ENCODE peak calls at places on chromosomes 13 and 19, in seven cellular contexts. A is H1, Z is tibial nerve, X is body of pancreas, N is ovary, H is H54, E is A549. M is an unnamed sample.

GRCh38 chr13:31703780-31704179 is 35.5 kb upstream of the RXFP2 start:
- DNase-seq in X (no peak), H (no peak), N (no peak), Z (no peak), A (no peak), E (no peak), M (no peak)

GRCh38 chr13:51797664-51798488 is 6.1 kb downstream of the DHRS12 start:
- DNase-seq in X (peak; percentile 90), H (no peak), N (no peak), E (peak; percentile 67), Z (no peak), A (no peak), M (peak; percentile 62)

GRCh38 chr13:84417426-84417825 is 535.2 kb upstream of the SLITRK1 start:
- DNase-seq in E (no peak), H (no peak), X (no peak), Z (no peak), N (no peak), A (no peak), M (no peak)

GRCh38 chr13:114282143-114282685 is 813 bp downstream of the UPF3A start:
- DNase-seq in A (no peak), N (peak; percentile 61), H (peak; percentile 71), X (peak; percentile 43), Z (no peak), E (peak; percentile 71), M (peak; percentile 83)

GRCh38 chr13:37414667-37415066 is 183.9 kb downstream of the POSTN start:
- DNase-seq in N (no peak), A (no peak), X (no peak), H (no peak), E (no peak), Z (no peak), M (no peak)

GRCh38 chr13:52845334-52845761 is 3.1 kb downstream of the PCDH8 start:
- DNase-seq in X (no peak), A (no peak), H (no peak), Z (no peak), N (no peak), E (no peak), M (no peak)

GRCh38 chr13:99103536-99103935 is 97.1 kb upstream of the UBAC2 start:
- DNase-seq in N (no peak), E (no peak), X (no peak), A (no peak), Z (no peak), H (no peak), M (no peak)

GRCh38 chr13:106529415-106530208 is 5.8 kb downstream of the EFNB2 start:
- DNase-seq in X (no peak), A (no peak), H (no peak), Z (no peak), E (no peak), N (no peak), M (no peak)

GRCh38 chr13:31000889-31001288 is 68.4 kb downstream of the TEX26 start:
- DNase-seq in E (no peak), H (no peak), Z (no peak), N (no peak), X (no peak), A (no peak), M (no peak)

GRCh38 chr13:60663788-60664187 is 266.8 kb downstream of the TDRD3 start:
- DNase-seq in N (no peak), E (no peak), A (no peak), H (no peak), Z (no peak), X (no peak), M (no peak)

GRCh38 chr13:28322256-28322895 is 172.6 kb downstream of the FLT1 start:
- DNase-seq in X (no peak), A (no peak), H (no peak), E (no peak), Z (no peak), N (no peak), M (no peak)

GRCh38 chr19:355134-355533 is 10.5 kb upstream of the MIER2 start:
- DNase-seq in Z (no peak), H (peak; percentile 95), E (no peak), N (no peak), A (no peak), X (no peak), M (no peak)

GRCh38 chr13:83117046-83117445 is 765.2 kb downstream of the SLITRK1 start:
- DNase-seq in N (no peak), Z (no peak), H (no peak), A (no peak), E (no peak), X (no peak), M (no peak)

GRCh38 chr13:23668557-23668956 is 98.3 kb downstream of the TNFRSF19 start:
- DNase-seq in Z (no peak), N (no peak), H (no peak), E (no peak), X (no peak), A (no peak), M (no peak)
- TF ChIP-seq POLR2A in Z (no peak), N (no peak), H (no peak), E (no peak), X (no peak), A (no peak), M (no peak)

DNA sequence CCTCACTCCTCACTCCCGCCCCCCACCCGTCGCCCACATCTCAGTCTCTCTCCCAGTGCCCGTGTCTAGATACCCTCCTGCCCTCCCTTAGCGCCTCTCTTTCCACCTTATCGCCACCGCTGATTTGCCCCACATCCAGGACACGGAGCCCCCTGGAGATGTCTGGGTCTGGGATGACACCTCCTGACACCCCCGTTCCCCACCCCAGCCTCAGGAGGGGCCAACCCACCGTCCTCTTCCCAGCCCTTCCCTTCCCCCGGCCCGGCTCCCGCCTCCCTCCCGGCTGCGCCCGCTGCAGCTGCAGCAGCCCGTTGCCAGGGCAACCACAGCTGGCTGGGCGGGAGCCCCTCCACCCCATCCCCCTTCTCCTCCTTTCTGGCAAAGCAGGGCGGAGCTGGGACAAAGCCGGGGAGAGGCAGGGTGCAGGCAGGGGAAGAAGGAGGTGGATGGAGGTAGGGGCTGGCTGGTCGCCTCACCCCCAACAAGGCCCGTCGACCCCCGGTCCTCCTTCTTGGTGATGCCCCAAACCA is 13.5 kb downstream of the DPF1 start:
- DNase-seq in H (no peak), Z (peak; percentile 19), X (no peak), E (no peak), N (peak; percentile 89), A (no peak), M (peak; percentile 77)
- TF ChIP-seq POLR2A in H (no peak), Z (no peak), X (no peak), E (no peak), N (no peak), A (no peak), M (no peak)

GRCh38 chr13:19767966-19768365 is 14.8 kb downstream of the PSPC1 start:
- DNase-seq in E (no peak), N (no peak), X (no peak), Z (no peak), H (no peak), A (no peak), M (no peak)

GRCh38 chr13:19766637-19767036 is 16.1 kb downstream of the PSPC1 start:
- DNase-seq in A (no peak), H (no peak), X (no peak), N (no peak), E (no peak), Z (no peak), M (no peak)

GRCh38 chr13:19764237-19764636 is 18.5 kb downstream of the PSPC1 start:
- DNase-seq in X (no peak), Z (no peak), N (no peak), A (no peak), E (no peak), H (no peak), M (no peak)

GRCh38 chr13:19772306-19772705 is 10.4 kb downstream of the PSPC1 start:
- DNase-seq in Z (no peak), H (no peak), N (no peak), A (no peak), X (no peak), E (no peak), M (no peak)

DNA sequence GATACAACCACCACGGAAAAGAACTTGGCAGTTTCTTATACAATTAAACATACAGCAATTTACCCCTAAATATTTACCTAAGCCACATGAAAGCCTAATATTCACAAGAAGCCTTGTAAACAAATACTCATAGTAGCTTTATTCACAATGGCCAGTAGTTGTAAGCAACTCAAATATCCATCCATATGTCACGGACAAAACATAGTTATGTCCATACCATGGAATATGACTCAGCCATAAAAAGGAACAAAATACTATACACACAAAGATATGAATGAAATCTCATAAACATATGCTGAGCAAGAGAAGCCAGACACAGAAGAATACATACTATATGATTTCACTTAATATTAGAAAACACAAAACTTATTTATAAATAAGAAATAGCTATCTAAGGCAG is 12.9 kb downstream of the PSPC1 start:
- DNase-seq in A (no peak), N (no peak), X (no peak), E (no peak), Z (no peak), H (no peak), M (no peak)
- TF ChIP-seq POLR2A in A (no peak), N (no peak), X (no peak), E (no peak), Z (no peak), H (no peak), M (no peak)

GRCh38 chr19:1856698-1857603 is 6.4 kb downstream of the KLF16 start:
- DNase-seq in N (peak; percentile 85), X (peak; percentile 74), E (peak; percentile 87), H (peak; percentile 98), Z (peak; percentile 52), A (no peak), M (peak; percentile 93)

GRCh38 chr19:1856345-1856697 is 7.1 kb downstream of the KLF16 start:
- DNase-seq in H (no peak), E (no peak), N (no peak), A (no peak), X (no peak), Z (no peak), M (no peak)

GRCh38 chr19:1855040-1855827 is 7.0 kb upstream of the REXO1 start:
- DNase-seq in A (peak; percentile 71), N (peak; percentile 71), Z (peak; percentile 78), H (peak; percentile 99), X (peak; percentile 67), E (peak; percentile 91), M (peak; percentile 96)

GRCh38 chr19:1854542-1855039 is 6.3 kb upstream of the REXO1 start:
- DNase-seq in Z (no peak), A (no peak), X (no peak), E (no peak), N (no peak), H (no peak), M (no peak)

DNA sequence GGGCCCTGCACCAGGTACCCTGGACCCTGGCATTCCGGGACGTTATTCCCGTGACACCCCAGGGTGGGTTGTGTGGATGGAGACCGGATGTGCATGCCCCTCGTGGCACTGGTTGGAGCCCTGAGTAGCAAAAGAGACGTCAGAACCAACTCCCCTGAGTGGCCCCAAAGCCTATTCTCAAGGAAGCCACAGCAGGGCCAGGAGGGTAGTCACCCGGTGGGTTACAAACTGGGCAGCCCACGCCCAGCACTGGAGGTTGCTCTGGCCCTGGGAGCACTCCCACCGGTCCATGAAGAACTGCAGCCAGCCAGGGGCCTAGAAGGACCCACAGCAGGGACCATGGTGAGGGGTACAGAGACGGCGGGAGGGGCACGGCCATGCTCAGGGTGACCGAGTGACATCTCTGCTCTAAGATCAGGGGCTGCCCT is 7.5 kb downstream of the KLF16 start:
- DNase-seq in E (no peak), N (no peak), Z (no peak), A (no peak), H (no peak), X (no peak), M (no peak)
- TF ChIP-seq POLR2A in E (no peak), N (no peak), Z (no peak), A (no peak), H (no peak), X (no peak), M (no peak)

GRCh38 chr19:35329323-35329722 is 336 bp downstream of the CD22 start:
- DNase-seq in E (no peak), A (no peak), Z (no peak), X (no peak), N (no peak), H (no peak), M (no peak)
- TF ChIP-seq POLR2A in E (no peak), A (no peak), Z (no peak), X (no peak), N (no peak), H (no peak), M (no peak)